ENCODE peak calls at places on chromosome 17, in five cellular contexts. W, D, I, L and C are unnamed samples.

GRCh38 chr17:64787255-64787920 is 125.3 kb upstream of the SMURF2 start:
- DNase-seq in D (no peak), I (no peak), W (peak; percentile 82), L (no peak), C (no peak)

GRCh38 chr17:56319531-56319930 is 166.3 kb downstream of the ANKFN1 start:
- DNase-seq in D (peak; percentile 64), L (peak; percentile 17), I (peak; percentile 2), W (peak; percentile 58), C (no peak)

GRCh38 chr17:78993241-78993956 is 13.7 kb upstream of the LGALS3BP start:
- DNase-seq in W (peak; percentile 48), L (peak; percentile 69), I (no peak), D (peak; percentile 69), C (peak; percentile 85)

GRCh38 chr17:9924735-9925191 is 19.7 kb upstream of the RCVRN start:
- DNase-seq in L (peak; percentile 43), D (peak; percentile 87), I (peak; percentile 48), W (peak; percentile 66), C (no peak)

GRCh38 chr17:59684967-59685366 is 22.3 kb downstream of the PTRH2 start:
- DNase-seq in L (peak; percentile 45), I (no peak), W (no peak), D (no peak), C (no peak)

GRCh38 chr17:50263293-50264262 is 10.7 kb upstream of the TMEM92 start:
- DNase-seq in W (no peak), L (peak; percentile 7), D (no peak), I (no peak), C (no peak)

GRCh38 chr17:36641331-36641876 is 40.0 kb downstream of the MRM1 start:
- DNase-seq in I (no peak), D (no peak), L (no peak), W (no peak), C (peak; percentile 58)

GRCh38 chr17:682150-682549 is 32.5 kb downstream of the VPS53 start:
- DNase-seq in I (no peak), D (no peak), W (no peak), L (no peak), C (no peak)

GRCh38 chr17:28340374-28340773 is 4.8 kb downstream of the TNFAIP1 start:
- DNase-seq in D (no peak), I (no peak), L (no peak), W (no peak), C (no peak)

GRCh38 chr17:37700881-37701280 is 44.0 kb downstream of the HNF1B start:
- DNase-seq in L (no peak), I (no peak), D (no peak), W (no peak), C (no peak)

GRCh38 chr17:79398441-79398840 is 212.4 kb downstream of the RBFOX3 start:
- DNase-seq in W (no peak), I (no peak), L (no peak), D (no peak), C (no peak)

GRCh38 chr17:61168506-61168905 is 231.1 kb upstream of the TBX2 start:
- DNase-seq in I (no peak), D (no peak), W (no peak), L (no peak), C (no peak)

GRCh38 chr17:55458977-55459376 is 37.3 kb upstream of the MMD start:
- DNase-seq in L (no peak), W (no peak), D (peak; percentile 61), I (no peak), C (no peak)

GRCh38 chr17:73657473-73658116 is 13.3 kb upstream of the SDK2 start:
- DNase-seq in I (no peak), L (peak; percentile 29), D (peak; percentile 72), W (peak; percentile 53), C (peak; percentile 87)

GRCh38 chr17:27354491-27355081 is 60.7 kb downstream of the WSB1 start:
- DNase-seq in D (peak; percentile 56), W (peak; percentile 46), L (no peak), I (no peak), C (no peak)

GRCh38 chr17:55641559-55642160 is 81.0 kb downstream of the TMEM100 start:
- DNase-seq in W (peak; percentile 58), I (no peak), L (peak; percentile 17), D (peak; percentile 73), C (peak; percentile 52)

GRCh38 chr17:69540356-69540755 is 125.9 kb downstream of the MAP2K6 start:
- DNase-seq in I (no peak), D (no peak), W (no peak), L (no peak), C (no peak)

GRCh38 chr17:55584055-55584685 is 72.9 kb upstream of the SMIM36 start:
- DNase-seq in D (peak; percentile 63), L (no peak), W (no peak), I (no peak), C (no peak)

GRCh38 chr17:29677139-29677834 is 54.6 kb upstream of the CORO6 start:
- DNase-seq in W (no peak), D (no peak), L (no peak), I (no peak), C (no peak)

GRCh38 chr17:57601328-57601727 is 143.8 kb downstream of the CCDC182 start:
- DNase-seq in L (no peak), I (no peak), W (no peak), D (no peak), C (no peak)

GRCh38 chr17:39014795-39015545 is 47.8 kb upstream of the FBXO47 start:
- DNase-seq in L (no peak), W (no peak), D (peak; percentile 46), I (no peak), C (no peak)

GRCh38 chr17:10336393-10336792 is 36.4 kb downstream of the MYH13 start:
- DNase-seq in L (no peak), W (no peak), I (no peak), D (no peak), C (peak; percentile 28)

GRCh38 chr17:40958086-40958953 is 8.4 kb downstream of the KRT39 start:
- DNase-seq in W (peak; percentile 92), D (no peak), I (no peak), L (no peak), C (no peak)

GRCh38 chr17:58265902-58266875 is 14.5 kb downstream of the MPO start:
- DNase-seq in D (no peak), W (no peak), I (no peak), L (no peak), C (no peak)

GRCh38 chr17:52178013-52178412 is 19.5 kb upstream of the CA10 start:
- DNase-seq in W (no peak), D (no peak), L (no peak), I (no peak), C (no peak)

GRCh38 chr17:43211480-43212402 is at the start of gene TMEM106A:
- DNase-seq in L (no peak), D (peak; percentile 84), W (peak; percentile 75), I (peak; percentile 59), C (peak; percentile 75)

GRCh38 chr17:14067347-14067746 is 2.0 kb upstream of the COX10 start:
- DNase-seq in W (no peak), I (no peak), D (no peak), L (no peak), C (no peak)

GRCh38 chr17:50626037-50626574 is 8.6 kb upstream of the ABCC3 start:
- DNase-seq in W (peak; percentile 84), D (peak; percentile 88), I (no peak), L (peak; percentile 77), C (peak; percentile 88)

GRCh38 chr17:28861393-28862203 is 6.8 kb downstream of the ERAL1 start:
- DNase-seq in W (no peak), I (no peak), L (peak; percentile 76), D (no peak), C (peak; percentile 39)

GRCh38 chr17:27069842-27070508 is 223.9 kb upstream of the WSB1 start:
- DNase-seq in D (no peak), L (no peak), W (no peak), I (no peak), C (no peak)

GRCh38 chr17:75896360-75897075 is at the start of gene TRIM65:
- DNase-seq in D (peak; percentile 83), I (no peak), L (peak; percentile 91), W (peak; percentile 56), C (peak; percentile 73)
- TF ChIP-seq ESRRA in D (no peak), I (no peak), L (no peak), W (peak; percentile 13), C (no peak)

GRCh38 chr17:77304746-77305473 is 164.1 kb downstream of the SEC14L1 start:
- DNase-seq in I (no peak), D (no peak), L (no peak), W (peak; percentile 72), C (no peak)

GRCh38 chr17:77306048-77306789 is 165.4 kb downstream of the SEC14L1 start:
- DNase-seq in I (no peak), W (no peak), D (no peak), L (no peak), C (no peak)

GRCh38 chr17:77303620-77304019 is 162.9 kb downstream of the SEC14L1 start:
- DNase-seq in I (no peak), L (no peak), W (no peak), D (no peak), C (no peak)

GRCh38 chr17:77302682-77303081 is 161.9 kb downstream of the SEC14L1 start:
- DNase-seq in L (no peak), I (no peak), D (no peak), W (no peak), C (no peak)

DNA sequence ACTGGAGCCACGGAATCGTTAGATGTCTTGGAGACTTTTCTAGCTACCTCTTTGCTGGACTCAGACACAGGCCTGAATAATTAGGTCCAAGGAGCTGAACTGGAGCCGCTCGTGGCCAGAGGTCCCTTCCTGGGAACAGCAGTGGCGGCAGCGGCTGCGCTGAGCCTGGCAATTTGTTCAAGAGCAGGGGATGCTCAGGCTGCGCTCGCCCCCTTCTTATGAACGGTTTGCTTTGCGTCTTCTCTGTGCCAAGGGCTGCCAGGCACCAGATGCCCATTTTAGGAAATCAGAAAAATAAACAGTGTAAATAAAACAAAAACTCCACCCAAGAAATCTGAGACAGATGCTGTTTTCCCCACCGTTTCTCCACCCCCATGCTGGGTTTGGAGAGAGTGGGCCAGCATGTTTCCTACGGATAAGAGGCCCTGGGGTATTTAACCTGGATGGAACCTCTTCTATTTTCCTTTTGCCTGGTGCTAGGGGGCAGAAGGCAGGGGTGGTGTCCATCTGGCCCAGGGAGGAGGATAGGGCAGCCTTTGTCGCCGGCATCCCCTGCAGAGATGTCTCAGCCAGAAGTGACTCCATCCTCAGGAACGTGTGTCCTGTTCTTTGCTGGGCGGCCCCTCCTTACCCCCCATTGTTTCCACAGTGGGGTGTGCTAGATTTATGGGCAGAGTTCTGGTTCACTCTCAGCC is 163.4 kb downstream of the SEC14L1 start:
- DNase-seq in I (no peak), D (no peak), L (no peak), W (no peak), C (no peak)
- TF ChIP-seq CTCF in I (no peak), D (no peak), L (no peak), W (no peak), C (no peak)

GRCh38 chr17:6487243-6488007 is 43.2 kb downstream of the PIMREG start:
- DNase-seq in L (no peak), W (no peak), I (no peak), D (no peak), C (no peak)
- TF ChIP-seq ESRRA in L (no peak), W (no peak), I (no peak), D (no peak), C (no peak)

GRCh38 chr17:6712058-6712853 is 913 bp downstream of the SLC13A5 start:
- DNase-seq in L (no peak), I (no peak), D (peak; percentile 54), W (peak; percentile 88), C (peak; percentile 65)

GRCh38 chr17:6714315-6714874 is 1.2 kb upstream of the SLC13A5 start:
- DNase-seq in L (no peak), I (no peak), D (peak; percentile 13), W (no peak), C (no peak)

GRCh38 chr17:6713918-6714271 is 726 bp upstream of the SLC13A5 start:
- DNase-seq in D (no peak), L (no peak), W (no peak), I (no peak), C (peak; percentile 35)

GRCh38 chr17:6712854-6713129 is 377 bp downstream of the SLC13A5 start:
- DNase-seq in L (no peak), D (no peak), I (no peak), W (no peak), C (no peak)

GRCh38 chr17:6713130-6713917 is at the start of gene SLC13A5:
- DNase-seq in D (peak; percentile 80), W (peak; percentile 87), L (peak; percentile 49), I (no peak), C (peak; percentile 87)
- TF ChIP-seq CTCF in D (peak; percentile 60), W (peak; percentile 90), L (peak; percentile 17), I (no peak), C (peak; percentile 29)